ENCODE peak calls at places on chromosome 9, in six cellular contexts. C, F, E, R, Q and M are unnamed samples.

GRCh38 chr9:116817762-116818161 is 130.7 kb downstream of the TRIM32 start:
- DNase-seq in R (no peak), E (no peak), C (no peak), F (no peak), Q (no peak), M (no peak)

GRCh38 chr9:86821011-86821845 is 126.1 kb downstream of the GAS1 start:
- DNase-seq in F (no peak), R (no peak), E (no peak), C (no peak), Q (no peak), M (peak)

GRCh38 chr9:12863624-12864023 is 88.8 kb downstream of the LURAP1L start:
- DNase-seq in C (no peak), E (no peak), Q (peak), R (no peak), F (no peak), M (no peak)

GRCh38 chr9:121204121-121204520 is 2.5 kb upstream of the RAB14 start:
- DNase-seq in F (no peak), E (no peak), Q (no peak), R (no peak), C (no peak), M (no peak)

GRCh38 chr9:84671651-84672467 is 2.3 kb downstream of the NTRK2 start:
- DNase-seq in F (no peak), E (no peak), R (no peak), C (no peak), Q (peak), M (no peak)

GRCh38 chr9:134386951-134387831 is 60.9 kb downstream of the RXRA start:
- DNase-seq in F (no peak), E (no peak), C (no peak), R (no peak), Q (no peak), M (no peak)

GRCh38 chr9:133874061-133874638 is 118.0 kb downstream of the VAV2 start:
- DNase-seq in E (no peak), C (peak), F (no peak), Q (peak), R (no peak), M (peak)

GRCh38 chr9:98465799-98466198 is 210.3 kb upstream of the TBC1D2 start:
- DNase-seq in F (no peak), E (no peak), C (no peak), R (no peak), Q (no peak), M (no peak)

GRCh38 chr9:105694320-105694847 is at the start of gene TMEM38B:
- DNase-seq in E (peak), Q (peak), R (peak), F (peak), C (peak), M (peak)

GRCh38 chr9:10130061-10130675 is 482.6 kb downstream of the PTPRD start:
- DNase-seq in R (no peak), C (no peak), F (no peak), Q (no peak), E (no peak), M (peak)

GRCh38 chr9:111674319-111674718 is 12.9 kb downstream of the GNG10 start:
- DNase-seq in E (no peak), F (no peak), C (no peak), Q (peak), R (no peak), M (no peak)

GRCh38 chr9:93661591-93661990 is 85.2 kb downstream of the PHF2 start:
- DNase-seq in R (no peak), Q (no peak), F (no peak), E (no peak), C (no peak), M (no peak)

GRCh38 chr9:132752877-132753592 is 82.8 kb downstream of the GTF3C4 start:
- DNase-seq in Q (no peak), E (no peak), F (no peak), R (peak), C (no peak), M (no peak)

GRCh38 chr9:136672431-136673087 is 9.8 kb downstream of the EGFL7 start:
- DNase-seq in Q (no peak), R (no peak), F (no peak), E (no peak), C (no peak), M (no peak)

GRCh38 chr9:71326360-71326759 is 204.9 kb upstream of the TRPM3 start:
- DNase-seq in E (no peak), C (no peak), Q (no peak), R (no peak), F (no peak), M (no peak)

GRCh38 chr9:93774331-93775102 is 180.6 kb downstream of the BARX1 start:
- DNase-seq in R (no peak), F (no peak), E (no peak), C (no peak), Q (no peak), M (no peak)

GRCh38 chr9:95731876-95732275 is 143.6 kb upstream of the ERCC6L2 start:
- DNase-seq in C (no peak), F (no peak), R (no peak), Q (no peak), E (no peak), M (no peak)

GRCh38 chr9:100715100-100715379 is 137.2 kb downstream of the CAVIN4 start:
- DNase-seq in R (no peak), F (no peak), C (no peak), E (no peak), Q (no peak), M (no peak)

GRCh38 chr9:96020822-96021615 is 145.5 kb downstream of the ERCC6L2 start:
- DNase-seq in F (peak), C (peak), Q (peak), R (no peak), E (peak), M (no peak)

GRCh38 chr9:21546949-21547348 is 64.8 kb upstream of the IFNE start:
- DNase-seq in E (no peak), C (no peak), R (no peak), F (no peak), Q (no peak), M (no peak)
- TF ChIP-seq CTCF in E (no peak), C (no peak), R (no peak), F (no peak), Q (no peak), M (no peak)

GRCh38 chr9:137876269-137876668 is 1.3 kb upstream of the CACNA1B start:
- DNase-seq in R (no peak), F (no peak), Q (no peak), E (no peak), C (no peak), M (no peak)
- TF ChIP-seq CTCF in R (no peak), F (no peak), Q (no peak), E (no peak), C (no peak), M (no peak)

GRCh38 chr9:114390952-114391351 is 3.2 kb upstream of the AKNA start:
- DNase-seq in Q (no peak), E (no peak), C (no peak), R (no peak), F (no peak), M (no peak)

GRCh38 chr9:114387678-114388431 is at the start of gene AKNA:
- DNase-seq in E (peak), C (peak), Q (no peak), F (peak), R (peak), M (peak)

GRCh38 chr9:114388764-114389375 is 1.1 kb upstream of the AKNA start:
- DNase-seq in E (no peak), R (peak), Q (no peak), F (no peak), C (no peak), M (no peak)

GRCh38 chr9:114386886-114387677 is 700 bp downstream of the AKNA start:
- DNase-seq in R (peak), Q (no peak), F (no peak), E (no peak), C (no peak), M (no peak)

DNA sequence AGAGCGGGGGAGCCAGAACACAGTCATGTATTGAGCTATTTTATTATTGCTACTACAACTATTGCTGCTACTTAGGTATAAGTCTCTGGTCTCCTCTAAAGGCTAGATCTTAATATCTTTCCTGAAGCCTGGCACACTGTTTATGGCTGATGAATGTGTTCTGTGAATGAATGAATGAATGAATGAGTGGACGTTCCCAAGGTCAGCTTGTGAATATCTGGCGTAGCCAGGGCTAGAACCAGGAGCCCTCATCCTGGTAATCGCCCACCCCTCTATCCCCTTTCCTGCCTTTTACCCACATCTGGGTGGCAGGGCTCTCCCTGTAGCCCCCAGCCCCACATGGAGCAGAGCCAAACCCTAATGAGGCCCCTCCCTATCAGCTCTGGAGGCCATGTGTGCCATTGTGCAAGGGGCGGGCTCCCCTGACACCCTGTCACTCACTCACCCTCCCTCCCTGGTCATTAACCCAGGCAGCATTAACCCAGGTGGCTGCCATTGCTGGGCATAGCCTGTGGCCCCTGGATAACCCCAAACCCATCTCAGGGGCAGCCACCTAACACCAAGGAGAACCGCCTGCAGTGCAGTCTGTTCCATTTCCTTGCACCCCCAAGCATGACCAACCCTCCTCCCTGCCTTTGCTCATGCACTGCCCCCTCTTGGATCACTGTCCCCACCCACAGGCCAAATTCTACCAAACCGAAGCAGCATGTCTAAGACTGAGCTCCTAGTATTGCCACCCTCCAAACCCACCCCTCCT is 2.0 kb upstream of the AKNA start:
- DNase-seq in R (no peak), F (no peak), C (no peak), E (no peak), Q (peak), M (no peak)
- TF ChIP-seq CTCF in R (no peak), F (no peak), C (no peak), E (no peak), Q (no peak), M (no peak)

DNA sequence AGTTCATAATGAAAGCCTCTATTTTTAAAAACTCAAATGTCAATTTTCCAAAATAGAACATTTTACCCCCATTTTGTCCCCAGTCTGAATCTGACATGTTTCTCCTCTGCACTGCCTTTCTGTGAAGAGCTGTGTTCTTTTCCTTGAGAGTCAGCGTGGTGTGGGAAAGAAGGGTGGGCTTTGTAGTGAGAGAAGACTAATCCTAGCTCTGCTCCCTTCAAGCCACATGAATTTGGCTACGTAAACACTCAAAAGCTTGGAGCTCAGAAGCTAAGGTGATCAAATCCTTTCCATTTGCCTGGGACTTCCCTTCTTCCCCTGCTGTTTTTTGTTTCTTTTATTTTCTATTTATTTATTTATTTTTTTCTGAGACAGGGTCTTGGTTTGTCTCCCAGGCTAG is 598.5 kb downstream of the TLR4 start:
- DNase-seq in C (no peak), F (no peak), E (no peak), Q (no peak), R (no peak), M (no peak)
- TF ChIP-seq CTCF in C (no peak), F (no peak), E (no peak), Q (no peak), R (no peak), M (no peak)

DNA sequence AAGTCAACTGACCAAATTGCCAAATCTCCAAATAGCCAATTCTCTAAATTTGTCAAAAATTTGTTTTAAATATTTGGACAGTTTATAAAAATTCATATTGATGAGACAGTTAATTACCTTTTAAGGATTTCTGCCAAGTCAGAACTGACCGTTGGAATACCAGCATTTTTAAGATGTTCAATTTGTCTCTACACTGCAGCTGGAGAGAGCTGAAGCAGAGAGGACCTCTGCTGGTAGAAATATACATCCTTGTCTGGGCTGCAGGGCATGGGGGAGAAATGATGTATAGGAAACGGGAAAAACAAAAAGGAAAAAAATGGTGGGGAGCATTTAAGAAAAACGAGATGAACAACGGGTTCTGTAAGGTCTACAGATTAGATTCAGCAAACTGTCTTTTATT is 16.8 kb downstream of the NR6A1 start:
- DNase-seq in R (no peak), Q (peak), E (no peak), C (peak), F (no peak), M (peak)
- TF ChIP-seq CTCF in R (no peak), Q (peak), E (no peak), C (peak), F (no peak), M (peak)

GRCh38 chr9:131203438-131204219 is 72.7 kb downstream of the FAM78A start:
- DNase-seq in R (no peak), C (no peak), F (no peak), E (peak), Q (no peak), M (no peak)
- TF ChIP-seq CTCF in R (no peak), C (peak), F (peak), E (peak), Q (peak), M (peak)

DNA sequence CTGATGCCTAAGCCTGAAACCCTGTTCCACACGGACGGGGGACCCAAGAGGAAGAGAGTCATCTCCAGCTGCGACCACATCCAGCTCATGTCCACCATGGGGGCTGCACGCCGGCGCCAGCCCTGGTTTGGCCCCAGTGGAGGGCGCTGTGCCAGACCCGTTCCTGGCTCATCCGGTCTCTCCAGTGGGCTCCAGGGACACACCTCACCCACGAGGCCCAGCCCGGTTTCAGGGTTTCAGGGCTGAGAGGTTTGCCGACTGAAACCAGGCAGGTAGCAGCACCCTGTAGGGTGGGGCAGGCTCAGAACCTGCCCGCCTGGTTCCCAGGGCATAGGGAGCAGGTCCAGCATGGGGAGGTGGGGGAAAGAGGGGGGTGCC is 71.4 kb upstream of the STXBP1 start:
- DNase-seq in E (no peak), R (peak), F (no peak), C (no peak), Q (no peak), M (peak)
- TF ChIP-seq CTCF in E (no peak), R (peak), F (no peak), C (peak), Q (peak), M (no peak)

GRCh38 chr9:14529047-14529446 is 164.2 kb downstream of the ZDHHC21 start:
- DNase-seq in Q (no peak), C (no peak), E (no peak), R (no peak), F (no peak), M (no peak)
- TF ChIP-seq CTCF in Q (no peak), C (no peak), E (no peak), R (no peak), F (no peak), M (no peak)

GRCh38 chr9:88390371-88390990 is 2.2 kb downstream of the SPIN1 start:
- DNase-seq in F (no peak), Q (no peak), R (no peak), E (no peak), C (no peak), M (peak)

GRCh38 chr9:88387733-88388202 is 476 bp upstream of the SPIN1 start:
- DNase-seq in E (no peak), C (peak), Q (peak), R (peak), F (peak), M (peak)

GRCh38 chr9:88388203-88388885 is at the start of gene SPIN1:
- DNase-seq in E (peak), F (peak), C (peak), Q (peak), R (peak), M (peak)

GRCh38 chr9:88387035-88387732 is 1.1 kb upstream of the SPIN1 start:
- DNase-seq in R (peak), C (peak), Q (no peak), E (peak), F (no peak), M (peak)

GRCh38 chr9:88388886-88389617 is 808 bp downstream of the SPIN1 start:
- DNase-seq in Q (peak), C (peak), R (peak), E (peak), F (no peak), M (peak)
- TF ChIP-seq CTCF in Q (no peak), C (no peak), R (no peak), E (no peak), F (peak), M (no peak)